ENCODE peak calls at places on chromosomes 1 and 21, in four cellular contexts. O is BE2C, U is astrocyte of the cerebellum, A is upper lobe of left lung. P is an unnamed sample.

GRCh38 chr1:73781257-73781656 is 416.7 kb downstream of the LRRIQ3 start:
- DNase-seq in O (no peak), U (no peak), A (no peak), P (no peak)

GRCh38 chr1:75275107-75275506 is 140.9 kb downstream of the LHX8 start:
- DNase-seq in O (no peak), U (no peak), A (no peak), P (no peak)

GRCh38 chr21:35226960-35227741 is 178.0 kb upstream of the RUNX1 start:
- DNase-seq in O (no peak), U (no peak), A (no peak), P (no peak)

GRCh38 chr1:8055973-8056372 is 29.9 kb upstream of the ERRFI1 start:
- DNase-seq in O (no peak), U (peak; percentile 46), A (no peak), P (no peak)

GRCh38 chr21:42609806-42610205 is 43.6 kb upstream of the PDE9A start:
- DNase-seq in O (peak; percentile 66), U (no peak), A (peak; percentile 18), P (no peak)

GRCh38 chr1:225228871-225229303 is 199.0 kb downstream of the LBR start:
- DNase-seq in O (no peak), U (no peak), A (no peak), P (no peak)

GRCh38 chr1:115575661-115576060 is 66.1 kb upstream of the VANGL1 start:
- DNase-seq in O (no peak), U (no peak), A (no peak), P (no peak)

GRCh38 chr1:228930479-228930957 is 195.2 kb downstream of the RHOU start:
- DNase-seq in O (no peak), U (no peak), A (no peak), P (no peak)

GRCh38 chr21:34965200-34966174 is 83.6 kb downstream of the RUNX1 start:
- DNase-seq in O (no peak), U (no peak), A (no peak), P (no peak)

GRCh38 chr1:229582011-229582694 is 23.6 kb upstream of the ABCB10 start:
- DNase-seq in O (no peak), U (no peak), A (peak; percentile 68), P (no peak)

GRCh38 chr1:52602328-52603300 is at the start of gene GPX7:
- DNase-seq in O (peak; percentile 46), U (no peak), A (peak; percentile 55), P (no peak)

GRCh38 chr1:223456747-223457146 is 63.5 kb downstream of the CCDC185 start:
- DNase-seq in O (no peak), U (no peak), A (no peak), P (no peak)

GRCh38 chr1:203380395-203381150 is 29.7 kb upstream of the FMOD start:
- DNase-seq in O (no peak), U (no peak), A (no peak), P (no peak)

GRCh38 chr1:233605205-233605604 is 8.7 kb upstream of the KCNK1 start:
- DNase-seq in O (no peak), U (no peak), A (no peak), P (no peak)

GRCh38 chr1:78005755-78006154 is 1.0 kb downstream of the DNAJB4 start:
- DNase-seq in O (no peak), U (peak; percentile 93), A (no peak), P (peak; percentile 70)

GRCh38 chr21:46190491-46191131 is 6.4 kb upstream of the SPATC1L start:
- DNase-seq in O (no peak), U (no peak), A (no peak), P (no peak)

DNA sequence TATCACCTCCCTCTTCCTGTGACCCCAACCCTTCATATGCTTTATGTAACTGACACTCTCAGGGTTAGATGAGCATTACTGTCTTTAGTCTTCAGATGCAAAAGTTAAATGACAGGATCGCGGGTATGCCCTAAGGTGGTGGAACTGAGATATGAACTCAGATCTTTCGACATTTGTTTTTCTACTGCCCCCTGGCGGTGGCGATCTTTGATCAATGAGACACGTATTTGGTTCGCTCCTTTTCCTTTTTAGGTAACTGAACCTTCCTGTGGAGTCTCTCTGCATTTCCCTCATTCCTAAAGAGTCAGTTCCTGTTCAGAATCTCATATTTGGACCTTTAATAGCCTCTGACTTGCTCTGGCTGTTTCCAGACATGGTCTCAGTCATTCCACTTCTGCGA is 47.8 kb upstream of the ZP4 start:
- DNase-seq in O (peak; percentile 21), U (no peak), A (no peak), P (no peak)
- TF ChIP-seq CTCF in O (no peak), U (no peak), A (no peak), P (no peak)

DNA sequence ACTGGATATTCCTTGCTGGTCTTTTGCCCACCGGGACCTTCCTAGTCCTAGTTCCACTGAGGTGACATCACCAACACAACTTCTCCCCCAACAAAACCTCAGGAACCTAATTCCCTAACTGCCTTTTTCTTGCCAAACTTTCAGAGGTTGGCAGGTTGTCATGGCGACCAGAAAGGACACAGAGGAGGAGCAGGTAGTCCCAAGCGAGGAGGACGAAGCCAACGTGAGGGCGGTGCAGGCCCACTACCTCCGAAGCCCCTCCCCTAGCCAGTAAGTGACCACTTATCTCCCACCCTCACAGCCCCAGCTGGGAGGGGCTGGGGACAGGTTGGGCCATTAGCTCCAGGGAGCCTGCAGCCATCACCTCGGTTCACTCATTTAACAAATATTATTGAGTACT is 815 bp downstream of the STYXL2 start:
- DNase-seq in O (no peak), U (no peak), A (no peak), P (no peak)
- H3K4me3 ChIP-seq in O (no peak overlapping the region), U (no peak overlapping the region), A (no peak overlapping the region), P (no peak overlapping the region)

GRCh38 chr1:201882665-201883132 is 6.0 kb upstream of the SHISA4 start:
- DNase-seq in O (no peak), U (no peak), A (peak; percentile 65), P (peak; percentile 37)
- TF ChIP-seq CTCF in O (no peak), U (peak; percentile 19), A (no peak), P (no peak)

DNA sequence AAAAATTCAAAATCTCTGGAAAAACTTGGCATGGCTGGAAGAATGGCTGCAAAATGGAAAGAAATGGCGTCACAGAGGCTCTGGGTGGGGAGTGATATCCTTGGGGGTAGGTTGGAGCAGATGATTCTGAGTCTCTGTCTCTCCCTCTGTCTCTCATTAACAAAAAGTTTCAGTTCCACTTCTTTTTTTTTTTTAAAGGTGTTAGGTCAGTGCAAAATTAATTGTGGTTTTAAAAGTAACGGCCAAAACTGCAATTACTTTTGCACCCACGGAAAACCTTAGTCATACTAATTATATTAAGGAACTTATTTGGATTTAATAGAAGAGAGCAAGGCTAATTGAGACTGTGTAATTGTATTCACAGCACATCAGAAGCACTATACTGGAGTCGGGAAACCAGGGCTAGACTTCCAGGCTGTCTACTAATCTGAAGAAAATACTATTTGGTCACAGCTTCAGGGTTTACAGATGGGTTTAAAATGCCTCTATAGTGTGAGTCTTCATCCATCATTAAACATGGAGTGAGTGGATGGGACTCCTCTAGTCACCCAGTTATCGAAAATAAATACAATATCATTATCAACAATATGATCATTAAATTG is 289.1 kb upstream of the PLD5 start:
- DNase-seq in O (no peak), U (no peak), A (no peak), P (no peak)
- H3K4me3 ChIP-seq in O (no peak overlapping the region), U (no peak overlapping the region), A (no peak overlapping the region), P (no peak overlapping the region)

GRCh38 chr1:114368560-114369255 is 142.3 kb downstream of the TRIM33 start:
- DNase-seq in O (no peak), U (no peak), A (no peak), P (no peak)
- TF ChIP-seq CTCF in O (no peak), U (no peak), A (no peak), P (no peak)

DNA sequence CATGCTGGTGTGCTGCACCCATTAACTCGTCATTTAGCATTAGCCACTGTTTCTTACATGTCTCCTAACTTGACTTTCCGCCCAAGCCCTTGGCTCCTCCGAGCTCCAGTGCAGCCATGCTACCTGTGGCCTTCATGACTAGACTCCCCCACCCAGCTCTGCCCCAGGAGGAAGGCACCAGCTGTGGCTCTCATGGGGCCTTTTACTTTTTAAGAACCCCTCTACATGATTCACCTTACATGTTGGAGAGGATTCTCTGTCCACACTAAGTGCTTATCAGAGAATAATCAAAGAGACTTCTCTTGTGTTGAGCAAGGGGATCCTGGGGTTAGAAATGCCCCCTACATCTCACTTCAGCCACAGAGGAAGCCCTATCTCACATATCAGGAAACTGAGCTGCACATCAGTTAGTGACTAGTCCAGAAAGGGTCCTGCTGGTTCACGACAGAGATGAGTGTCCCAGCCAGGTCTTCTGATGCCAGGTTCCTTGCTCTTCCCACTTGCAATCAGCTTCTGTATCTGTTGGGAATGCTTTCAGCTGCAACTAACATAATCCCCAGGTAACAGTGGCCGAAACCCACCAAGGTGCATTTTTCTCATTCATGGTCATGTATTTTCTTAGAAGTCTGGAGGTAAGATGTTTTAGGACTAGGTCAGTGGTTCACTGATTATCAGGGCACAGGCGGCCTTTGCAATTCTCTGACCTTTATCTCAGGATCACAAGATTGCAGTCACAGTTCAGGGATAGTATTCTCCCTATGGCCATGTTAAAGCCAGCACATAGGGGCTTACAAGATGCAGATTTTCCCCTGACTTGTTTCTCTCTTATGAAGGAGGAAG is 45.9 kb downstream of the KLHDC7A start:
- DNase-seq in O (no peak), U (no peak), A (no peak), P (no peak)
- H3K4me3 ChIP-seq in O (no peak overlapping the region), U (no peak overlapping the region), A (no peak overlapping the region), P (no peak overlapping the region)

DNA sequence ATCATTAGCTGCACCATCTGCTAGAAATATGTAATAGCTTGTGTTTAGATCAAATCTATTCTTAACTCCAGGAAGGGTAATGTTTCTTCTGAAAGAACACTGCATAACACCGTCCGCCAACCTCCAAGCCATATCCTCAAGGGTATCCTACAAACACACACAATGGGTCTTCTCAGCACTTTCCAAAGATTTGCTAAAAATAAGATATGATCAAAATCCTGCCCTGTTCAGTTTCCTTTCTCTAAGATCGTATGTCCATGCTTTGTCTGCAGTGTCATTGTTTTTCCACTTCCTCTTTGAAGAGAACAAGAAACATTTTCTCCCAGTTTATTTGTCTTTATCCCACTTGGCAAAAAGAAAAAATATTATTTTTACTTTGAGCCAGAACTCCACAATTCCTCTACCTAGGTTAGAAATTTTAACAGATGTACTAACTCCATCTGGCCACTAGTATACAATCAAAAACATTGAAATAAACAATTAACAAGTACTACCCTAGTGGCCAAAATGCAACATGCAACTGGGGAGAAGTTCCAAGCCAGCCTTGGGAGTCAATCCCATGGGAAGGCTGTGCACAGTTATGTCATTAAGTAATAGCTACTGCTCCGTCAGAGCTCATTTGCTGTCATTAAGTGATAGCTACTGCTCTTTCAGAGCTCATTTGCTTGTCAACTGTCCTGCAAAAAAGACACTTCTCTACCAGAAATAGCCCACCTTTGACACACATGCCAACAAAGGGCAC is 37.8 kb downstream of the FRRS1 start:
- DNase-seq in O (peak; percentile 56), U (no peak), A (no peak), P (no peak)
- TF ChIP-seq CTCF in O (peak; percentile 72), U (peak; percentile 49), A (peak; percentile 45), P (peak; percentile 47)

P was measured in HFF-Myc.